ENCODE peak calls at places on chromosomes 3 and 15, in four cellular contexts. One of them, this sample, is unnamed.
A peak's percentile ranks its signal among the peaks of the same experiment; 100 is the strongest.

GRCh38 chr3:30319713-30320112 is 286.7 kb upstream of the TGFBR2 start:
- DNase-seq in stomach: no peak
- DNase-seq in A549: peak; percentile 71
- DNase-seq in sigmoid colon: no peak
- DNase-seq in this sample: peak; percentile 30

GRCh38 chr3:5023777-5024346 is 44.6 kb downstream of the BHLHE40 start:
- DNase-seq in A549: no peak
- DNase-seq in sigmoid colon: peak; percentile 45
- DNase-seq in stomach: no peak
- DNase-seq in this sample: no peak

GRCh38 chr3:46573701-46574100 is 7.6 kb upstream of the LRRC2 start:
- DNase-seq in A549: no peak
- DNase-seq in sigmoid colon: no peak
- DNase-seq in stomach: no peak
- DNase-seq in this sample: no peak

GRCh38 chr3:153897842-153898241 is 223.3 kb upstream of the ARHGEF26 start:
- DNase-seq in A549: no peak
- DNase-seq in stomach: no peak
- DNase-seq in sigmoid colon: no peak
- DNase-seq in this sample: no peak

GRCh38 chr3:98985406-98985805 is 83.9 kb upstream of the DCBLD2 start:
- DNase-seq in stomach: no peak
- DNase-seq in sigmoid colon: no peak
- DNase-seq in A549: peak; percentile 70
- DNase-seq in this sample: no peak

GRCh38 chr3:10722921-10723320 is 93.1 kb upstream of the SLC6A11 start:
- DNase-seq in A549: no peak
- DNase-seq in stomach: no peak
- DNase-seq in sigmoid colon: no peak
- DNase-seq in this sample: no peak

GRCh38 chr3:57544181-57545125 is at the start of gene DNAH12:
- DNase-seq in A549: no peak
- DNase-seq in stomach: peak; percentile 26
- DNase-seq in sigmoid colon: no peak
- DNase-seq in this sample: peak; percentile 14

GRCh38 chr3:163655021-163655420 is 1423.3 kb downstream of the SI start:
- DNase-seq in stomach: no peak
- DNase-seq in sigmoid colon: no peak
- DNase-seq in A549: no peak
- DNase-seq in this sample: no peak

GRCh38 chr3:141401584-141402475 is 33.5 kb downstream of the ZBTB38 start:
- DNase-seq in sigmoid colon: no peak
- DNase-seq in stomach: peak; percentile 53
- DNase-seq in A549: peak; percentile 56
- DNase-seq in this sample: peak; percentile 51

GRCh38 chr3:64088408-64089136 is 65.3 kb upstream of the PSMD6 start:
- DNase-seq in stomach: no peak
- DNase-seq in A549: peak; percentile 52
- DNase-seq in sigmoid colon: no peak
- DNase-seq in this sample: no peak

GRCh38 chr15:57662802-57663201 is 43.7 kb upstream of the POLR2M start:
- DNase-seq in sigmoid colon: no peak
- DNase-seq in stomach: no peak
- DNase-seq in A549: no peak
- DNase-seq in this sample: no peak

GRCh38 chr15:73493936-73494335 is 51.0 kb downstream of the REC114 start:
- DNase-seq in sigmoid colon: no peak
- DNase-seq in A549: no peak
- DNase-seq in stomach: no peak
- DNase-seq in this sample: no peak

GRCh38 chr3:78861156-78861555 is 906.6 kb downstream of the ROBO1 start:
- DNase-seq in A549: no peak
- DNase-seq in sigmoid colon: no peak
- DNase-seq in stomach: no peak
- DNase-seq in this sample: no peak

GRCh38 chr3:53921296-53921695 is 29.6 kb upstream of the SELENOK start:
- DNase-seq in sigmoid colon: no peak
- DNase-seq in stomach: no peak
- DNase-seq in A549: peak; percentile 20
- DNase-seq in this sample: no peak

GRCh38 chr3:177810162-177810623 is 612.9 kb upstream of the TBL1XR1 start:
- DNase-seq in A549: peak; percentile 86
- DNase-seq in stomach: no peak
- DNase-seq in sigmoid colon: no peak
- DNase-seq in this sample: no peak

GRCh38 chr3:87270908-87271727 is 5.3 kb downstream of the POU1F1 start:
- DNase-seq in sigmoid colon: no peak
- DNase-seq in stomach: no peak
- DNase-seq in A549: no peak
- DNase-seq in this sample: no peak

GRCh38 chr3:150970665-150971327 is 1.7 kb downstream of the CLRN1 start:
- DNase-seq in stomach: no peak
- DNase-seq in A549: peak; percentile 4
- DNase-seq in sigmoid colon: no peak
- DNase-seq in this sample: no peak

GRCh38 chr15:71151061-71151460 is 35.8 kb downstream of the THSD4 start:
- DNase-seq in A549: no peak
- DNase-seq in stomach: no peak
- DNase-seq in sigmoid colon: no peak
- DNase-seq in this sample: no peak

GRCh38 chr3:196619213-196619612 is 20.3 kb upstream of the NRROS start:
- DNase-seq in sigmoid colon: no peak
- DNase-seq in stomach: no peak
- DNase-seq in A549: no peak
- DNase-seq in this sample: no peak

DNA sequence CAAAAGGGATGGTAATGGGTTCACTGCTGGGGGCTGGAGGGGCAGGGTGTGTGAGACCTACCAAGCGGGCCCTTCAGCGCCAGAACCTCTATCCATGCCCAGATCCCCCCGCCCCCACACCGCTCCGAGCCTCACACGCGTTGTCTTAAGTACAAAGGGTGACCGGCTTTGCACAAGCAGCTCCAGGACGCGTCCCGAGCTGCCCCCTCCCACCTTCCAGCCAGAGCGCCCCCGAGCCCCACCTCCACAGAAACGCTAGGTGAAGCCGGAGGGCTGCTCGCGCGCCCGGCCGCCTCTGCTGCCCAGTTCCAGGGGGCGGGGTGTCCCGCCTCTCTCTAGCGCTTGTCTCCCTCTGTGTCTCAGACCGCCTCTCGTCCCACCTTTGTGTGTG is 1.2 kb downstream of the WNT7A start:
- DNase-seq in sigmoid colon: no peak
- DNase-seq in stomach: no peak
- DNase-seq in A549: no peak
- DNase-seq in this sample: no peak
- H3K4me3 ChIP-seq in sigmoid colon: peak overlapping the region; percentile 14
- H3K4me3 ChIP-seq in stomach: peak overlapping the region; percentile 47
- H3K4me3 ChIP-seq in A549: peak overlapping the region; percentile 53
- H3K4me3 ChIP-seq in this sample: no peak overlapping the region

DNA sequence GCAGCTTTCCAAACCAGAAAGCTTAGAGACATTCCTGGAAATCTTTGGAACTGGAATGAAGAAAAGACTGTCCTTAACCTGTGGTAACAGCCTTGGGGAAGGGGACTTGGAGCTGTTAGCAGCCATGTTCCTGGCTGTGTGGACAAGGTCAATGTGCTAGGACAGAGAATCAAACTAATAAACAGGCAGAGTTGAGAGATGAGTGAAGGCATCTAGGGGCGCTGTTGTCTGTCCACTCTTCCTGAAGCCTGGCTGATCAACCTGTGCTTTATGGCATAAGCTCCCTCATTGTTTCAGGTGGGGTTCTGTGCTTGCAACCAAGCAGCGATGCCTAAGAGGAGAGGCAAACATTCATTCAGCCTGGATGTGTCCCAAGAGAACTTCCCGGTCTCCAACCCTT is 19.3 kb downstream of the ZNF860 start:
- DNase-seq in sigmoid colon: no peak
- DNase-seq in A549: no peak
- DNase-seq in stomach: no peak
- DNase-seq in this sample: no peak
- TF ChIP-seq EP300 in sigmoid colon: no peak
- TF ChIP-seq EP300 in A549: no peak
- TF ChIP-seq EP300 in stomach: no peak
- TF ChIP-seq EP300 in this sample: no peak

GRCh38 chr3:55488398-55489055 is 1.4 kb upstream of the WNT5A start:
- DNase-seq in sigmoid colon: peak; percentile 89
- DNase-seq in A549: peak; percentile 37
- DNase-seq in stomach: peak; percentile 61
- DNase-seq in this sample: peak; percentile 68
- TF ChIP-seq POLR2A in sigmoid colon: no peak
- TF ChIP-seq POLR2A in A549: no peak
- TF ChIP-seq POLR2A in stomach: no peak
- TF ChIP-seq POLR2A in this sample: no peak

GRCh38 chr15:60573936-60574335 is 95.0 kb upstream of the ICE2 start:
- DNase-seq in sigmoid colon: no peak
- DNase-seq in stomach: no peak
- DNase-seq in A549: no peak
- DNase-seq in this sample: peak; percentile 54

GRCh38 chr15:60576515-60576914 is 97.6 kb upstream of the ICE2 start:
- DNase-seq in stomach: no peak
- DNase-seq in A549: no peak
- DNase-seq in sigmoid colon: no peak
- DNase-seq in this sample: no peak

GRCh38 chr15:60574801-60575631 is 96.1 kb upstream of the ICE2 start:
- DNase-seq in stomach: no peak
- DNase-seq in A549: peak; percentile 18
- DNase-seq in sigmoid colon: no peak
- DNase-seq in this sample: no peak

GRCh38 chr15:60572462-60573214 is 93.7 kb upstream of the ICE2 start:
- DNase-seq in sigmoid colon: no peak
- DNase-seq in A549: no peak
- DNase-seq in stomach: no peak
- DNase-seq in this sample: no peak

DNA sequence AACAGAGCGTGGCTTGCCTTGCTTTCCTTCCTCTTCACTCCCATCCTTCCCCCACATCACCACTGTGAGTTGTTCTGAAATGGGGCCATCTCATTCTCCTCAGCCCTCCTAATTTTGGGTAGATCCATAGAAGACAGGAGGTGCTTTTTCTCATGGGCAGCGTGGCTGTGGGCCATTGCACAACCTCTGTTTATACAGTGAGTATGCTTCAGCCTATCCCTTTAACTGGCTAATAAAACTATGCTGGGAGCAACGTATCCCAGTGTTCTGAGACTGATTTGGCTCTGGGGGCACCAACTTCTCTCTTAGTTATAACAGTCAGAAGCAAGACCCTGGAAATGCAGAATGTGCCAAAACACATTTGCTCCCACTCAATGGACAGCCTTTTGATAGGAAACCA is 97.1 kb upstream of the ICE2 start:
- DNase-seq in A549: peak; percentile 30
- DNase-seq in stomach: no peak
- DNase-seq in sigmoid colon: no peak
- DNase-seq in this sample: no peak
- H3K4me3 ChIP-seq in A549: no peak overlapping the region
- H3K4me3 ChIP-seq in stomach: no peak overlapping the region
- H3K4me3 ChIP-seq in sigmoid colon: no peak overlapping the region
- H3K4me3 ChIP-seq in this sample: no peak overlapping the region

DNA sequence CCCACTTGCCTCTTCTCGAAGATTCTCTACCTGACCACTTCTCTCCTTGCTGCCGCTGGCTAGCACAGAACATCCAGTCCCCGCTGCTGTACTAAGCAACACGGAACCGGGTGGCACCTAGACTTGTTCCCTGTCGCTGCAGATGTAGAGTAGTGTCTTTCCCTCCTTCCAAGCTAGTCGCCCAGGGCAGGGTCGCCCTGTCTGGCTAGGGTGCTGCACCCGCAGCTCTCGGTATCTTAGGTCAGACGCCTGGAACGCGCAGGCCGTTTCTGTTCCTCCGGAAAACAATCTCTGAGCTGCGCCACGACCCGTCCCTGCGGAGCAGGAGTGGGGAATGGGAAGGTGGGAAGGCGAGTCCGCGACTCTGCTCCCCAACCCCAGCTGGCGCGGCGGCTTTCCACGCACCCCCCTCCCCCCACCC is 758 bp upstream of the SNX33 start:
- DNase-seq in stomach: peak; percentile 63
- DNase-seq in sigmoid colon: peak; percentile 81
- DNase-seq in A549: no peak
- DNase-seq in this sample: peak; percentile 41
- TF ChIP-seq EP300 in stomach: peak; percentile 73
- TF ChIP-seq EP300 in sigmoid colon: no peak
- TF ChIP-seq EP300 in A549: no peak
- TF ChIP-seq EP300 in this sample: no peak

GRCh38 chr3:194675081-194675640 is 3.2 kb upstream of the LSG1 start:
- DNase-seq in A549: no peak
- DNase-seq in sigmoid colon: no peak
- DNase-seq in stomach: no peak
- DNase-seq in this sample: no peak

GRCh38 chr3:194672876-194673275 is 885 bp upstream of the LSG1 start:
- DNase-seq in sigmoid colon: no peak
- DNase-seq in stomach: no peak
- DNase-seq in A549: no peak
- DNase-seq in this sample: no peak

GRCh38 chr3:194671511-194671899 is 486 bp downstream of the LSG1 start:
- DNase-seq in A549: peak; percentile 42
- DNase-seq in sigmoid colon: no peak
- DNase-seq in stomach: no peak
- DNase-seq in this sample: no peak

GRCh38 chr3:194673761-194674160 is 1.8 kb upstream of the LSG1 start:
- DNase-seq in sigmoid colon: no peak
- DNase-seq in stomach: no peak
- DNase-seq in A549: no peak
- DNase-seq in this sample: no peak

GRCh38 chr3:194671900-194672808 is at the start of gene LSG1:
- DNase-seq in sigmoid colon: peak; percentile 96
- DNase-seq in stomach: peak; percentile 92
- DNase-seq in A549: peak; percentile 94
- DNase-seq in this sample: peak; percentile 94
- TF ChIP-seq POLR2A in sigmoid colon: peak; percentile 31
- TF ChIP-seq POLR2A in stomach: no peak
- TF ChIP-seq POLR2A in A549: peak; percentile 62
- TF ChIP-seq POLR2A in this sample: peak; percentile 51

DNA sequence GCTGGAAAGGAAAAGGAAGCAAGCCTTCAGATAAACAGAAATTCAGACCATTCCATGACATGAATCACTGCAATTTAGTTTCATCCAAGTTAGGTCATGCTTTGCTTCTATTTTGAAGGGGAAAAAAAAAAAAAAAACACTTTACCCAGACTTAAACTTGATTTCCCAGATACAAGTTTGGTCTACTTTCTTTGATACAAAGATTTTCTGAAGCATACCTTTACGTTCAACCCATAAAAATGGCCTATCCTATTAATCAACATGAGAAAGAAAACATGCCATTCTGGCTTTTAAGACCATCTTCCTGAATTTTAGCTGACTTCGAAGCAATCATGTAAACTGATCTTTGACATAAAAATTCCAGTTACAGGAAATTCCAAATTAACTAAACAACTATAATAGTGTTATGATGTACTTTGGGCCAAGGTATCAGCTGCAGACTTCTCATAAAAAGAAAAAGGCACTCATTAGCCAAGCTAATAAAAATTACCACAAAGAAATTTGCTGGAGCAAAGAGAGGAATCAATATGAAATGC is 12.6 kb downstream of the OSBPL10 start:
- DNase-seq in stomach: no peak
- DNase-seq in sigmoid colon: no peak
- DNase-seq in A549: peak; percentile 47
- DNase-seq in this sample: no peak
- H3K4me3 ChIP-seq in stomach: no peak overlapping the region
- H3K4me3 ChIP-seq in sigmoid colon: no peak overlapping the region
- H3K4me3 ChIP-seq in A549: peak overlapping the region; percentile 21
- H3K4me3 ChIP-seq in this sample: no peak overlapping the region

This sample was measured in transverse colon.